ENCODE peak calls at places on chromosomes 13 and 19, in five cellular contexts. R is activated T-cell treated with anti-CD3 and anti-CD28 coated beads, Interleukin-2, amount 50 U/mL, for 24 hours; P is central memory CD4-positive, alpha-beta T cell; N is stimulated activated CD4-positive, alpha-beta T cell treated with anti-CD3 and anti-CD28 coated beads, TNF-alpha, amount 100 ng/mL, for 48 hours; J is GM23248. L is an unnamed sample.

GRCh38 chr13:35086667-35087066 is 144.6 kb downstream of the NBEA start:
- DNase-seq in J (peak), P (no peak), N (no peak), R (no peak), L (no peak)

GRCh38 chr13:79423801-79424642 is 18.0 kb upstream of the RBM26 start:
- DNase-seq in P (peak), R (no peak), J (peak), N (no peak), L (peak)

GRCh38 chr19:2523630-2524311 is 47.8 kb downstream of the GADD45B start:
- DNase-seq in P (no peak), N (no peak), J (peak), R (no peak), L (no peak)

GRCh38 chr19:33469171-33470039 is 52.2 kb downstream of the PEPD start:
- DNase-seq in P (no peak), J (no peak), R (peak), N (no peak), L (no peak)

GRCh38 chr19:2549701-2550191 is 73.8 kb downstream of the GADD45B start:
- DNase-seq in N (no peak), P (no peak), R (no peak), J (peak), L (no peak)

GRCh38 chr13:114004416-114005205 is 30.7 kb upstream of the C13orf46 start:
- DNase-seq in N (no peak), R (no peak), J (no peak), P (no peak), L (no peak)

GRCh38 chr13:39875583-39875982 is 220.1 kb downstream of the COG6 start:
- DNase-seq in J (no peak), P (no peak), N (no peak), R (no peak), L (no peak)

GRCh38 chr19:34017024-34017423 is 155.3 kb upstream of the LSM14A start:
- DNase-seq in J (no peak), R (no peak), N (no peak), P (no peak), L (no peak)

GRCh38 chr13:25943081-25943480 is 108.7 kb downstream of the SHISA2 start:
- DNase-seq in P (no peak), R (no peak), J (no peak), N (no peak), L (no peak)

GRCh38 chr13:108903613-108904012 is 274.2 kb downstream of the MYO16 start:
- DNase-seq in R (no peak), J (no peak), P (no peak), N (no peak), L (no peak)

GRCh38 chr13:20160346-20161274 is at the start of gene GJA3:
- DNase-seq in N (peak), J (peak), R (peak), P (peak), L (peak)

GRCh38 chr19:367561-367960 is 23.0 kb upstream of the MIER2 start:
- DNase-seq in P (no peak), J (no peak), R (no peak), N (no peak), L (no peak)

GRCh38 chr13:40812724-40813445 is 23.5 kb downstream of the SLC25A15 start:
- DNase-seq in J (peak), P (no peak), N (no peak), R (no peak), L (no peak)

GRCh38 chr13:66205807-66206206 is 1024.3 kb downstream of the PCDH9 start:
- DNase-seq in P (no peak), J (no peak), R (no peak), N (no peak), L (no peak)

GRCh38 chr13:42740753-42741152 is 40.6 kb upstream of the FAM216B start:
- DNase-seq in P (no peak), J (peak), R (no peak), N (no peak), L (no peak)

L was measured in CD4-positive, alpha-beta memory T cell.